ENCODE peak calls at places on chromosome 17, in five cellular contexts. C is H9, R is endothelial cell, U is HTR-8/SVneo, G is HCT116. W is an unnamed sample.

GRCh38 chr17:50487213-50488096 is 8.8 kb downstream of the RSAD1 start:
- DNase-seq in C (no peak), U (no peak), G (no peak), R (no peak), W (no peak)

GRCh38 chr17:27956601-27957445 is 63.7 kb upstream of the LYRM9 start:
- DNase-seq in C (no peak), U (peak; percentile 24), R (no peak), G (no peak), W (no peak)

GRCh38 chr17:66353937-66354401 is 51.6 kb downstream of the PRKCA start:
- DNase-seq in R (no peak), G (no peak), U (no peak), C (no peak), W (no peak)

GRCh38 chr17:43438626-43439529 is 40.1 kb downstream of the ARL4D start:
- DNase-seq in C (peak; percentile 47), U (no peak), G (no peak), R (no peak), W (no peak)

GRCh38 chr17:61981323-61981722 is 53.5 kb upstream of the INTS2 start:
- DNase-seq in G (no peak), C (no peak), R (no peak), U (no peak), W (no peak)

GRCh38 chr17:1908699-1909309 is 79.0 kb downstream of the RPA1 start:
- DNase-seq in C (peak; percentile 78), R (peak; percentile 65), G (peak; percentile 50), U (peak; percentile 92), W (no peak)

GRCh38 chr17:43085489-43085888 is 39.7 kb downstream of the BRCA1 start:
- DNase-seq in G (peak; percentile 12), C (no peak), U (no peak), R (no peak), W (no peak)

GRCh38 chr17:42414782-42415409 is 8.2 kb downstream of the CAVIN1 start:
- DNase-seq in R (no peak), U (no peak), C (peak; percentile 44), G (no peak), W (peak; percentile 64)

GRCh38 chr17:82892869-82893565 is 53.2 kb upstream of the ZNF750 start:
- DNase-seq in C (no peak), U (no peak), R (no peak), G (no peak), W (no peak)

GRCh38 chr17:5354310-5354709 is 65.2 kb downstream of the NUP88 start:
- DNase-seq in U (no peak), G (no peak), R (no peak), C (no peak), W (no peak)

GRCh38 chr17:62727916-62728672 is 80.0 kb downstream of the MARCHF10 start:
- DNase-seq in R (no peak), C (peak; percentile 54), U (no peak), G (no peak), W (no peak)

GRCh38 chr17:45578516-45579455 is 88.3 kb upstream of the PLEKHM1 start:
- DNase-seq in R (no peak), G (no peak), C (peak; percentile 28), U (no peak), W (no peak)

GRCh38 chr17:58277107-58277506 is 3.6 kb downstream of the MPO start:
- DNase-seq in C (no peak), G (peak; percentile 18), U (no peak), R (no peak), W (no peak)

GRCh38 chr17:27657620-27658019 is 26.6 kb downstream of the LGALS9 start:
- DNase-seq in U (no peak), G (no peak), R (peak; percentile 50), C (no peak), W (no peak)

W was measured in Right ventricle myocardium inferior.